ENCODE peak calls at places on chromosomes 6 and 20, in ten cellular contexts. A is Panc1; Y is sigmoid colon; M is CD4-positive, CD25-positive, alpha-beta regulatory T cell; S is stimulated activated naive CD4-positive, alpha-beta T cell; O is activated CD4-positive, alpha-beta T cell treated with anti-CD3 and anti-CD28 coated beads for 1 hour; I is activated naive CD8-positive, alpha-beta T cell treated with anti-CD3 and anti-CD28 coated beads, Interleukin-2, amount 50 U/mL, for 24 hours; W is NCI-H1930; N is tibial nerve; F is neural crest cell. Q is an unnamed sample.

GRCh38 chr6:31736026-31736767 is at the start of gene CLIC1:
- DNase-seq in F (peak), M (peak), N (peak), W (peak), O (peak), S (peak), Y (peak), A (no peak), I (peak), Q (peak)

GRCh38 chr20:63706852-63707557 is 771 bp downstream of the ARFRP1 start:
- DNase-seq in M (peak), O (peak), A (no peak), N (no peak), W (peak), F (no peak), S (peak), I (peak), Y (peak), Q (no peak)

GRCh38 chr20:57650266-57650665 is 30.0 kb upstream of the ZBP1 start:
- DNase-seq in Y (no peak), S (no peak), F (no peak), W (no peak), O (no peak), A (no peak), N (no peak), M (no peak), I (no peak), Q (no peak)

GRCh38 chr6:159180001-159180400 is 10.8 kb downstream of the FNDC1 start:
- DNase-seq in A (no peak), S (no peak), N (no peak), M (no peak), I (no peak), Y (no peak), W (no peak), O (no peak), F (no peak), Q (no peak)

GRCh38 chr6:1596088-1596852 is 13.4 kb upstream of the FOXC1 start:
- DNase-seq in I (peak), S (peak), M (peak), N (no peak), Y (peak), A (peak), F (peak), W (no peak), O (peak), Q (peak)

GRCh38 chr20:17959257-17959627 is 9.4 kb downstream of the SNX5 start:
- DNase-seq in M (no peak), Y (no peak), A (no peak), I (no peak), O (no peak), W (no peak), N (no peak), S (no peak), F (no peak), Q (no peak)

GRCh38 chr20:33507461-33507860 is 17.6 kb downstream of the CBFA2T2 start:
- DNase-seq in N (no peak), S (no peak), F (no peak), A (no peak), M (no peak), Y (no peak), W (no peak), I (no peak), O (no peak), Q (no peak)

GRCh38 chr20:35523298-35523888 is 6.1 kb downstream of the C20orf173 start:
- DNase-seq in Y (no peak), F (peak), O (no peak), A (no peak), N (no peak), M (no peak), W (no peak), I (peak), S (no peak), Q (no peak)

GRCh38 chr6:147067184-147067583 is 137.0 kb upstream of the STXBP5 start:
- DNase-seq in O (no peak), M (no peak), W (no peak), S (no peak), Y (no peak), I (no peak), A (no peak), N (no peak), F (no peak), Q (no peak)

GRCh38 chr20:11502051-11502450 is 415.6 kb upstream of the BTBD3 start:
- DNase-seq in W (no peak), Y (no peak), O (no peak), I (no peak), F (no peak), A (no peak), S (no peak), M (no peak), N (no peak), Q (no peak)

GRCh38 chr20:36969478-36970186 is 18.1 kb upstream of the SAMHD1 start:
- DNase-seq in N (no peak), W (no peak), S (peak), A (no peak), M (no peak), Y (no peak), O (peak), I (no peak), F (peak), Q (no peak)

GRCh38 chr6:73695619-73696421 is at the start of gene CD109:
- DNase-seq in M (no peak), N (no peak), Y (peak), S (peak), W (no peak), O (peak), F (peak), A (peak), I (peak), Q (peak)

GRCh38 chr6:158559338-158559894 is 475 bp upstream of the TMEM181 start:
- DNase-seq in F (no peak), N (no peak), M (no peak), Y (no peak), O (no peak), I (no peak), W (no peak), A (no peak), S (no peak), Q (no peak)

GRCh38 chr20:23425129-23425528 is 3.8 kb upstream of the NAPB start:
- DNase-seq in I (no peak), A (no peak), W (no peak), N (no peak), O (no peak), F (no peak), S (no peak), Y (no peak), M (no peak), Q (no peak)

GRCh38 chr6:17349437-17349836 is 44.0 kb upstream of the CAP2 start:
- DNase-seq in O (no peak), A (no peak), S (no peak), N (no peak), F (no peak), M (no peak), I (no peak), Y (no peak), W (no peak), Q (no peak)

GRCh38 chr6:25476126-25476525 is 175.9 kb upstream of the SCGN start:
- DNase-seq in S (no peak), A (no peak), F (no peak), Y (no peak), M (no peak), I (no peak), W (no peak), O (no peak), N (no peak), Q (no peak)

GRCh38 chr6:75334266-75335040 is 49.9 kb upstream of the TMEM30A start:
- DNase-seq in M (no peak), A (no peak), Y (no peak), N (no peak), W (peak), F (no peak), O (no peak), I (no peak), S (no peak), Q (no peak)

GRCh38 chr6:157283330-157283898 is 39.9 kb downstream of the TMEM242 start:
- DNase-seq in M (no peak), I (no peak), S (no peak), O (no peak), N (no peak), A (no peak), F (no peak), Y (no peak), W (no peak), Q (no peak)

GRCh38 chr6:132814716-132815570 is 574 bp downstream of the RPS12 start:
- DNase-seq in I (no peak), W (no peak), O (no peak), M (peak), A (no peak), Y (no peak), F (no peak), S (no peak), N (no peak), Q (no peak)

GRCh38 chr6:166736606-166737005 is 109.6 kb upstream of the RPS6KA2 start:
- DNase-seq in I (no peak), M (no peak), W (no peak), A (peak), F (no peak), N (no peak), Y (no peak), S (no peak), O (no peak), Q (no peak)

GRCh38 chr20:45115386-45115774 is 406 bp upstream of the WFDC5 start:
- DNase-seq in N (no peak), M (no peak), W (no peak), A (no peak), Y (no peak), S (no peak), F (no peak), O (no peak), I (no peak), Q (no peak)

GRCh38 chr6:3259491-3259958 is 778 bp downstream of the PSMG4 start:
- DNase-seq in O (no peak), I (peak), F (no peak), N (no peak), M (no peak), S (peak), Y (no peak), A (no peak), W (no peak), Q (no peak)

GRCh38 chr6:149210376-149210775 is 107.1 kb upstream of the TAB2 start:
- DNase-seq in I (no peak), M (no peak), O (no peak), A (no peak), F (no peak), S (no peak), N (no peak), W (no peak), Y (no peak), Q (peak)

GRCh38 chr20:50341880-50342637 is 151.4 kb downstream of the CEBPB start:
- DNase-seq in A (no peak), O (no peak), I (no peak), N (no peak), F (no peak), M (no peak), Y (no peak), W (no peak), S (no peak), Q (no peak)

GRCh38 chr6:107515955-107516354 is 26.0 kb downstream of the SOBP start:
- DNase-seq in M (no peak), Y (no peak), S (no peak), O (no peak), I (no peak), N (no peak), W (no peak), F (no peak), A (no peak), Q (no peak)

GRCh38 chr6:106216527-106216926 is 109.0 kb downstream of the ATG5 start:
- DNase-seq in O (no peak), M (no peak), F (no peak), A (no peak), N (no peak), W (no peak), I (no peak), Y (no peak), S (no peak), Q (no peak)